ENCODE peak calls at places on chromosomes 2 and 18, in five cellular contexts. X is cardiac muscle cell, V is A673, K is endothelial cell of umbilical vein, G is neural progenitor cell. T is an unnamed sample.
A peak's percentile ranks its signal among the peaks of the same experiment; 100 is the strongest.

GRCh38 chr18:8450013-8450412 is 159.2 kb upstream of the RAB12 start:
- DNase-seq in V (peak; percentile 47), X (peak; percentile 11), G (peak; percentile 50), K (no peak), T (no peak)

GRCh38 chr18:22344908-22345670 is 72.6 kb downstream of the CTAGE1 start:
- DNase-seq in G (no peak), V (no peak), K (peak; percentile 57), X (no peak), T (no peak)

GRCh38 chr2:174615951-174616436 is 18.4 kb upstream of the WIPF1 start:
- DNase-seq in X (no peak), K (peak; percentile 54), G (no peak), V (no peak), T (peak; percentile 45)

GRCh38 chr2:925711-926110 is 24.9 kb upstream of the SNTG2 start:
- DNase-seq in G (no peak), K (no peak), X (no peak), V (no peak), T (no peak)

GRCh38 chr2:101361519-101361918 is 25.8 kb downstream of the CREG2 start:
- DNase-seq in G (no peak), X (no peak), V (no peak), K (no peak), T (no peak)

GRCh38 chr2:126736133-126736874 is 80.3 kb downstream of the GYPC start:
- DNase-seq in X (no peak), G (no peak), V (no peak), K (no peak), T (no peak)

GRCh38 chr2:82282111-82282882 is 1977.7 kb upstream of the LRRTM1 start:
- DNase-seq in V (no peak), X (peak; percentile 2), G (peak; percentile 55), K (no peak), T (no peak)

GRCh38 chr2:80002761-80003160 is 301.8 kb downstream of the LRRTM1 start:
- DNase-seq in V (no peak), G (no peak), X (no peak), K (no peak), T (no peak)

GRCh38 chr2:222424729-222425671 is 657 bp downstream of the SGPP2 start:
- DNase-seq in G (peak; percentile 44), V (no peak), K (no peak), X (peak; percentile 50), T (no peak)

GRCh38 chr18:2881088-2881487 is 34.3 kb downstream of the EMILIN2 start:
- DNase-seq in K (no peak), V (peak; percentile 82), G (no peak), X (no peak), T (no peak)

GRCh38 chr2:23148342-23148741 is 236.6 kb upstream of the KLHL29 start:
- DNase-seq in K (no peak), V (no peak), G (no peak), X (no peak), T (no peak)

GRCh38 chr2:24359701-24360049 is 661 bp downstream of the ITSN2 start:
- DNase-seq in K (no peak), G (no peak), X (no peak), V (no peak), T (peak; percentile 60)

GRCh38 chr2:25821225-25822056 is 56.8 kb downstream of the ASXL2 start:
- DNase-seq in K (peak; percentile 88), G (no peak), V (no peak), X (no peak), T (no peak)

GRCh38 chr2:44897406-44897805 is 44.1 kb upstream of the SIX3 start:
- DNase-seq in V (no peak), G (no peak), X (no peak), K (no peak), T (no peak)

GRCh38 chr18:45008694-45009372 is 328.1 kb downstream of the SETBP1 start:
- DNase-seq in X (no peak), K (no peak), G (no peak), V (no peak), T (no peak)

GRCh38 chr2:121049141-121049540 is 235.9 kb downstream of the TFCP2L1 start:
- DNase-seq in X (no peak), G (peak; percentile 48), K (no peak), V (no peak), T (no peak)

DNA sequence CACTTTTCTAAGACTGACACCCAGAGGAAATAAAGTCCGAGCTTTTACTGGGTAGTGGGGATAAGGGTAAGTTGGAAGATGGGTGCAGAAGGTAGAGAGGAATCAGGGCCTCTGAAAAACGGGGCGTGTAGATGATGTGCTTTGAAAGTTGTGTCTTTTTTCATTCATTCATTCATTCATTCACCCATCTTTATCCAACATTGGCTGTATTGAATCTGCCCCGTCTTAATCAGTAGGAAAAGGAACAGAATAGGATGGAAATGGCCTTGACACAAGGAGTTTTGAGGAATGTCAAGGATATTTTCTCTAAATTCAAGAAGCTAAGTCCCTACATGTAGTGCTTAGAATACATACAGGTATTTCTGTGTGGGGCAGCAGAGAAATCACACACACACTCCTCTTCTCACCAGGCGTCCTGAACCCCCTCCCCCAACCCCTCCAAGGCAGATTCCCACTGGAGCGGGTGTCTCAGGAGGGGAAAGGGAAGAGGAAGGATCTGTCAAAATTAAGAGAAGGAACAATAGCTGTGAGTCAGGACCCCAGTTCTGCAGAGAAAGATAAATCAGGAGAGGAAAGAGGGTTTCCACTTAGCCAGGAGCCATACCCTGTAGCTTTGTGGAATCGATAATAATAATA is 13.9 kb downstream of the DYSF start:
- DNase-seq in V (no peak), K (peak; percentile 61), G (no peak), X (no peak), T (no peak)
- H3K27me3 ChIP-seq in V (peaks cover 66% of the 10 kb centered on the region), K (no peaks in the 10 kb centered on the region), G (peaks cover 79% of the 10 kb centered on the region), X (peaks cover 29% of the 10 kb centered on the region), T (peaks cover 68% of the 10 kb centered on the region)

GRCh38 chr2:215983581-215984351 is 29.6 kb downstream of the MREG start:
- DNase-seq in G (no peak), X (no peak), V (peak; percentile 15), K (no peak), T (no peak)
- H3K4me3 ChIP-seq in G (no peak overlapping the region), X (no peak overlapping the region), V (no peak overlapping the region), K (no peak overlapping the region), T (no peak overlapping the region)

DNA sequence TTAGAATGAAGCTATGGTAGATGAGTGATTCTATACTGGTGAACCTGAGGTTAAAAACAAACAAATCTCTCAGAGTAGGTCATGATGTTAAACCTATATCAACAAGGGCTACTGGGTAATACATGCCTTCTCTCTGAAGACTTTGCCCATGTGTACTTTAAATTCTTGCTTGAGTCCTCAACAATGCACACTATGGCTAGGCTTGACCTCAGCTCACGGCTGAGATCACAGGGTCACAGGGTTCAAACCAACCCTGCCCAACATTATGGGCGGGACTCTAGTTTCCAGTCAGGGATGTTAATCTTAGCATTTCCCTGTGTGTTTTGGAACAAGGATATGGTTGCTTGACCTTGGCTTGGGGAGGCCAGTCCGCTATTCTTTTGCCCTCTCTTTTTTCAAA is 7.7 kb downstream of the CD28 start:
- DNase-seq in K (peak; percentile 55), G (no peak), X (no peak), V (no peak), T (no peak)
- H3K4me1 ChIP-seq in K (peaks cover 12% of the 10 kb centered on the region), G (peaks cover 19% of the 10 kb centered on the region), X (peaks cover 4% of the 10 kb centered on the region), V (no peaks in the 10 kb centered on the region), T (peaks cover 10% of the 10 kb centered on the region)

GRCh38 chr2:20665261-20666113 is 1.5 kb upstream of the GDF7 start:
- DNase-seq in K (no peak), X (no peak), G (peak; percentile 43), V (no peak), T (no peak)
- H3K27me3 ChIP-seq in K (peaks cover 78% of the 10 kb centered on the region), X (peaks cover 97% of the 10 kb centered on the region), G (peaks cover 100% of the 10 kb centered on the region), V (peaks cover 95% of the 10 kb centered on the region), T (peaks cover 72% of the 10 kb centered on the region)

DNA sequence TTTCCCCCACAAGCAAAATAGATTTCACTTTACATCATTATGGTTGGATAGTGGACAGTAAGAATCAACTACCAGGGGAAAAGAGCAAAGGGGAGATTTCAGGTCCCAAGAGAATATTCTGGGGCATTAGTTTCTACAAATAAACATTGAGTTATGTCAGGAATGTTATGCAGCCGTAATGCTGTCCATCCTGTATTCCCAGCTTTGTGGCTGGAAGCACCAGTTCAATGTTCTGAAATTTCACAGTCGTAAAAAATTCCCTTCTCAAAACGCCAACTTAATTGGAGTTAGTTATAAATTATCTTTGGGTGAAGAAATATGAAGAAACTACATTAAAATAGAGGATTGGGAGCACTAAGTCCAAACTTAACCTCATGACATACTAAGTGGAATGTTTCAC is 141.5 kb upstream of the FIGN start:
- DNase-seq in K (peak; percentile 10), G (no peak), V (no peak), X (peak; percentile 8), T (peak; percentile 53)
- H3K4me3 ChIP-seq in K (no peak overlapping the region), G (no peak overlapping the region), V (no peak overlapping the region), X (no peak overlapping the region), T (peak overlapping the region; percentile 52)

GRCh38 chr18:9753863-9754262 is 45.8 kb downstream of the RAB31 start:
- DNase-seq in V (no peak), X (no peak), K (no peak), G (no peak), T (no peak)
- H3K4me1 ChIP-seq in V (peaks cover 8% of the 10 kb centered on the region), X (no peaks in the 10 kb centered on the region), K (peaks cover 15% of the 10 kb centered on the region), G (peaks cover 3% of the 10 kb centered on the region), T (no peaks in the 10 kb centered on the region)

DNA sequence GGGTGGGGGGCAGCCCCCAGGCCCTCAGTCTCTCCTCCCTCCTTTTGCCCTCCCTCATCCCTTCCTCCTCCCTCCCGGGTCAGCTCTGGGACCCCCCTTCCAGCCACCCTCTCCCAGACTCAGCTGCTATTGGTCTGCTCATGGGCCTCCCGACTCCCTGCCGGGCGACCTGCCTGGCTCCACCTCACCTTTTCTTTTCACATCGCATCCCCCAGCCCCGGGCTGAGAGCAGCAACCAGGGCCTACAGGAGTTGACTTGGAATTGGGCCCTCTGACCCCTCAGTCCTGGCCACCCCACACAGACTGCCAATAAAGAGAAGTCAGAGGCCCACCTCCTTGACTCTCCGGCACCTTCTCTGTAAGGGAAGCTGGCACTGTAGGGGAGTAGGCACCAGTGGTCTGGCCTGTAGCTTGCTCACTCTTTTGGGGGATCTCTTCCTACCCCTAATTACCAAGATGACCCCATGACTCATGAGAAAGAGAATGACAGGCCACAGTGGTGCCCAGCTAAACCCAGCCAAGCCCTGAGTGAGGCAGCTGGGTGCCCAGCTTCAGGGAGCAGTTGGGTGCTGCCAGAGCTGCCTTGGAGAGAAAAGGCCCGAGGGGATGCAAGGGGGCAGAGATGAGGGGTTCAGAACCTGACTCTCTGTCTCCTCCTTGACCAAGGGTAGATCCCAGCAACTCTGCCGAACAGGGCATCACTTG is 2.0 kb upstream of the ECEL1 start:
- DNase-seq in V (no peak), K (no peak), G (no peak), X (no peak), T (no peak)
- H3K27me3 ChIP-seq in V (peaks cover 43% of the 10 kb centered on the region), K (peaks cover 43% of the 10 kb centered on the region), G (peaks cover 59% of the 10 kb centered on the region), X (peaks cover 61% of the 10 kb centered on the region), T (peaks cover 29% of the 10 kb centered on the region)